ENCODE peak calls at places on chromosomes 7 and 10, in four cellular contexts. J is activated CD4-positive, alpha-beta T cell treated with anti-CD3 and anti-CD28 coated beads, Interleukin-2, amount 50 U/mL, for 24 hours; C is activated naive CD4-positive, alpha-beta T cell treated with Interleukin-2 at 50 U/mL for 16 hours; Q is iris pigment epithelial cell. D is an unnamed sample.

GRCh38 chr7:55060690-55061414 is 42.0 kb downstream of the EGFR start:
- DNase-seq in Q (peak), C (no peak), J (no peak), D (no peak)

GRCh38 chr7:66627876-66628360 is 763 bp upstream of the KCTD7 start:
- DNase-seq in Q (no peak), J (no peak), C (no peak), D (no peak)

GRCh38 chr10:28269842-28270456 is 32.9 kb downstream of the MPP7 start:
- DNase-seq in C (no peak), Q (no peak), J (no peak), D (no peak)

GRCh38 chr7:476736-477360 is 42.8 kb downstream of the PDGFA start:
- DNase-seq in C (no peak), J (no peak), Q (no peak), D (no peak)

GRCh38 chr7:159197066-159197975 is 52.7 kb upstream of the VIPR2 start:
- DNase-seq in Q (peak), J (peak), C (peak), D (no peak)

GRCh38 chr7:104156842-104157277 is 51.0 kb downstream of the ORC5 start:
- DNase-seq in C (no peak), J (no peak), Q (peak), D (no peak)

GRCh38 chr10:84632866-84633265 is 304.5 kb downstream of the CCSER2 start:
- DNase-seq in Q (no peak), C (no peak), J (no peak), D (no peak)

GRCh38 chr10:73773152-73773879 is 8.5 kb upstream of the CHCHD1 start:
- DNase-seq in Q (no peak), J (peak), C (peak), D (no peak)

GRCh38 chr7:81871606-81872265 is 101.9 kb upstream of the HGF start:
- DNase-seq in Q (no peak), J (no peak), C (no peak), D (no peak)

GRCh38 chr7:44631458-44632115 is 25.2 kb downstream of the OGDH start:
- DNase-seq in C (peak), Q (peak), J (no peak), D (no peak)

GRCh38 chr7:131898418-131898817 is 342.0 kb upstream of the PODXL start:
- DNase-seq in C (no peak), J (no peak), Q (no peak), D (no peak)

GRCh38 chr10:129893690-129894089 is 70.4 kb downstream of the EBF3 start:
- DNase-seq in C (no peak), Q (no peak), J (no peak), D (no peak)

GRCh38 chr10:62384057-62384446 is 9.9 kb downstream of the ZNF365 start:
- DNase-seq in Q (peak), J (peak), C (peak), D (no peak)

GRCh38 chr10:76435154-76435553 is 1003.7 kb downstream of the LRMDA start:
- DNase-seq in J (no peak), Q (no peak), C (no peak), D (no peak)

GRCh38 chr7:131026297-131027003 is 292.4 kb upstream of the KLF14 start:
- DNase-seq in J (no peak), C (no peak), Q (peak), D (no peak)

GRCh38 chr7:66140924-66141323 is 26.3 kb downstream of the CRCP start:
- DNase-seq in C (no peak), Q (peak), J (no peak), D (no peak)

GRCh38 chr7:158812684-158813083 is 16.6 kb downstream of the ESYT2 start:
- DNase-seq in J (no peak), Q (no peak), C (peak), D (no peak)

GRCh38 chr7:64509583-64509982 is 53.3 kb downstream of the ZNF680 start:
- DNase-seq in C (no peak), J (no peak), Q (no peak), D (no peak)

GRCh38 chr7:133904766-133905165 is 222.4 kb upstream of the LRGUK start:
- DNase-seq in Q (no peak), C (no peak), J (no peak), D (no peak)

GRCh38 chr7:86900886-86901285 is 158.6 kb downstream of the ELAPOR2 start:
- DNase-seq in Q (no peak), J (no peak), C (no peak), D (no peak)

GRCh38 chr10:65518379-65518778 is 1407.5 kb upstream of the LRRTM3 start:
- DNase-seq in J (no peak), C (no peak), Q (peak), D (no peak)

GRCh38 chr7:40211291-40212003 is 76.6 kb downstream of the SUGCT start:
- DNase-seq in Q (peak), C (no peak), J (no peak), D (no peak)

GRCh38 chr10:73439605-73440298 is 6.4 kb upstream of the MSS51 start:
- DNase-seq in C (no peak), Q (peak), J (no peak), D (no peak)

GRCh38 chr10:21022821-21023220 is 125.7 kb upstream of the NEBL start:
- DNase-seq in C (no peak), J (no peak), Q (peak), D (no peak)

GRCh38 chr7:127946081-127946480 is 85.2 kb downstream of the LRRC4 start:
- DNase-seq in Q (no peak), C (no peak), J (no peak), D (no peak)

GRCh38 chr7:149823191-149823630 is 15.0 kb upstream of the ZNF862 start:
- DNase-seq in J (no peak), Q (no peak), C (no peak), D (no peak)

GRCh38 chr10:49207936-49208482 is 19.8 kb upstream of the TMEM273 start:
- DNase-seq in Q (no peak), J (no peak), C (no peak), D (no peak)

GRCh38 chr7:135822396-135822795 is 73.8 kb upstream of the FAM180A start:
- DNase-seq in J (no peak), Q (no peak), C (no peak), D (no peak)